ENCODE peak calls at places on chromosomes 3 and 15, in five cellular contexts. H, F, I, X and P are unnamed samples. For H3K4me1, the result is how much of the 10 kb centered on the place peaks cover.

GRCh38 chr15:57596978-57597377 is 5.3 kb downstream of the MYZAP start:
- DNase-seq in X (no peak), I (no peak), F (no peak), H (no peak), P (no peak)

GRCh38 chr3:198071602-198072285 is 111.7 kb downstream of the LMLN start:
- DNase-seq in F (no peak), I (no peak), X (no peak), H (peak), P (no peak)

GRCh38 chr15:98120561-98120960 is 160.1 kb downstream of the ARRDC4 start:
- DNase-seq in I (no peak), F (no peak), X (no peak), H (no peak), P (no peak)

GRCh38 chr3:158742861-158743260 is 10.6 kb upstream of the RARRES1 start:
- DNase-seq in F (no peak), I (no peak), X (no peak), H (no peak), P (no peak)

GRCh38 chr3:16723994-16724393 is 118.8 kb upstream of the DAZL start:
- DNase-seq in X (no peak), H (peak), I (peak), F (no peak), P (no peak)

GRCh38 chr15:100831466-100831865 is 48.2 kb upstream of the ALDH1A3 start:
- DNase-seq in X (no peak), I (no peak), F (no peak), H (no peak), P (no peak)

GRCh38 chr15:54035616-54036015 is 57.4 kb downstream of the UNC13C start:
- DNase-seq in X (no peak), H (no peak), F (no peak), I (no peak), P (no peak)

GRCh38 chr3:152385761-152386160 is 117.0 kb downstream of the MBNL1 start:
- DNase-seq in F (no peak), I (no peak), X (no peak), H (peak), P (no peak)

GRCh38 chr15:73897441-73898261 is 24.3 kb downstream of the TBC1D21 start:
- DNase-seq in I (peak), F (no peak), H (peak), X (peak), P (peak)

GRCh38 chr3:33364531-33365128 is 75.6 kb downstream of the UBP1 start:
- DNase-seq in I (no peak), H (no peak), X (no peak), F (no peak), P (no peak)

GRCh38 chr3:33363113-33363800 is 76.9 kb downstream of the UBP1 start:
- DNase-seq in H (no peak), X (no peak), F (no peak), I (no peak), P (no peak)

GRCh38 chr3:33358172-33358781 is 81.0 kb downstream of the FBXL2 start:
- DNase-seq in F (no peak), H (no peak), I (no peak), X (no peak), P (no peak)

GRCh38 chr3:33364060-33364459 is 76.1 kb downstream of the UBP1 start:
- DNase-seq in I (peak), X (no peak), F (no peak), H (no peak), P (no peak)

GRCh38 chr3:33360136-33360825 is 79.9 kb downstream of the UBP1 start:
- DNase-seq in H (peak), X (no peak), F (no peak), I (no peak), P (no peak)
- H3K4me3 ChIP-seq in H (peak), X (no peak), F (no peak), I (no peak), P (no peak)

GRCh38 chr3:113051827-113052226 is 61.0 kb downstream of the GTPBP8 start:
- DNase-seq in X (no peak), F (no peak), H (no peak), I (no peak), P (no peak)

GRCh38 chr3:113051222-113051804 is 60.5 kb downstream of the GTPBP8 start:
- DNase-seq in F (peak), X (peak), H (peak), I (peak), P (peak)

GRCh38 chr3:113054552-113054951 is 63.8 kb downstream of the GTPBP8 start:
- DNase-seq in F (peak), I (no peak), H (peak), X (no peak), P (no peak)

GRCh38 chr3:113055201-113055600 is 64.4 kb downstream of the GTPBP8 start:
- DNase-seq in X (no peak), I (no peak), H (no peak), F (no peak), P (no peak)

DNA sequence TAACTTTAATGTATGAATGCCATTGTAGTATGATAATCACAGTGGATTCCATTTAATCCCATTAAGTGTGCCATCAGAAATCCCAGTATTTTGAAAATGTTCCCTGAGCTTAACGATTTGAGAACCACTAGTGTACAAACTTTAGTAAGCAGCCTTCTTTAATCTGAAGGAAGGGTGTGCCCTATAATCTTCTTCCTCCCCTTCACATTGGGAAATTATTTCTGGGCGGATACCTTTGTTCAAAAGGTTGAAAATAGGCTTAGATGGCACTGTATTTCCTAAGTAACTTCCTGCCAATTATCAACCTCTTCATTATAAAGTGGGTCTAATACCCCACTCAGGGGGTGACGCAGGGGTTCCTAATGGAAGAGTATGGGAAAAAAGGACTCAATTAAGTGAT is 62.4 kb downstream of the GTPBP8 start:
- DNase-seq in H (no peak), F (no peak), X (no peak), I (no peak), P (no peak)
- H3K4me1 ChIP-seq in H (under half), F (under half), X (under half), I (under half), P (under half)

GRCh38 chr3:112304611-112305010 is 10.6 kb upstream of the SLC9C1 start:
- DNase-seq in F (no peak), X (no peak), H (no peak), I (no peak), P (no peak)
- H3K4me3 ChIP-seq in F (no peak), X (no peak), H (no peak), I (no peak), P (no peak)

DNA sequence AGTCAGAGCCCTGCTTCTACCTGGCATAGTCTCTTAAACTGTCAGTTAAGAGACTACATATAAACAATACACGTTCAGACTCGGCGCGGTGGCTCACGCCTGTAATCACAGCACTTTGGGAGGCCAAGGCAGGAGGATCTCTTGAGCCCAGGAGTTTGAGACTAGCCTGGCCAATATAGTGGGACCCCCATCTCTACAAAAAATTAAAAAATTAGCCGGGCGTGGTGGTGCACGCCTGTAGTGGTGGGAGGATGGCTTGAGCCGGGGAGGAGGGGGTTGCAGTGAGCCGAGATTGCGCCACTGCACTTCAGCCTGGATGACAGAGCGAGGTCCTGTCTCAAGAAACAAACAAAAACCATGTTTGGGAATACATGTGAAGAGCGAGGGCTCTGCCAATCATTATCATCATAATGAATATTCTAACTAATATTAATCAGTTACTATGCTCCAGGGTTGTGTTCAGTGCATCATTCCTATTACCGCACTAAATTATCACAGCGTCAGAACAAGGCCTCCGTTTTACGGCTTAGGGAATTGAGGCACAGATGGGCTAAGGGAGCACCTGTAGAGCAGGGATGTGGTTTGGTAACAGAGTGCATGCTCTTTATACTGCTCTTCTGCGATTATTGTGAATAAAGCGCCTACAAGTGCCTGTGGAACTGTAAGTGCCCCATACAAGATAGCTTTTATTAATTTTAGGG is 844 bp upstream of the UQCC5 start:
- DNase-seq in H (no peak), X (no peak), F (no peak), I (peak), P (peak)
- H3K4me1 ChIP-seq in H (under half), X (half or more), F (under half), I (under half), P (under half)

DNA sequence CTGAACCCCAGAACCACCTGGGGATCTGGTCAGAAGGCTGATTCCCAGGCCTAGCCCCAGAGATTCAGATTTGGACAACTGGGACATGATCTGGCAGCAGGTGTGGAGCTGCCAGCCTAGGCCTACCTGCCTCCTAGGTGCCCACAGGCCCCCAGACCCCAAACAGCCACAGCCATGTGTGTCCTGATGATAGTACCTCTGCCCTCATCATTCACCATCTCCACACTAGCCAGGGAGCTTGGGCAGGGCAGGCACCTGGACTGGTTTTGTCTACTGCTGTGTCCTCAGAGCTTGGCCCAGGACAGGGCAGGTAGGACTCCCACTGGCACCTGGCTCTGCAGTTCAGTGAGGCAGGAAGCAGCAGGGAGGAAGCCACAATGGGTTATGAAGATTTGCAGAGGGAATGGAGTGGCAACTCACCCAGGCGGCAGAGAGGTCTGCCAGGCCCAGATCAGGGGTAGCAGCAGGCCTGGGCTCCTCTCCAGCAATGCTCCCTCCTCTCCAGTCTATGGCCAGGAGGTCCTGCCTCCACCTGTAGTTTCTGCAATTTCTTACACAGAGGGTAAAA is 34.8 kb downstream of the HMCES start:
- DNase-seq in F (no peak), H (no peak), X (no peak), I (peak), P (no peak)
- H3K4me3 ChIP-seq in F (no peak), H (no peak), X (peak), I (no peak), P (peak)

DNA sequence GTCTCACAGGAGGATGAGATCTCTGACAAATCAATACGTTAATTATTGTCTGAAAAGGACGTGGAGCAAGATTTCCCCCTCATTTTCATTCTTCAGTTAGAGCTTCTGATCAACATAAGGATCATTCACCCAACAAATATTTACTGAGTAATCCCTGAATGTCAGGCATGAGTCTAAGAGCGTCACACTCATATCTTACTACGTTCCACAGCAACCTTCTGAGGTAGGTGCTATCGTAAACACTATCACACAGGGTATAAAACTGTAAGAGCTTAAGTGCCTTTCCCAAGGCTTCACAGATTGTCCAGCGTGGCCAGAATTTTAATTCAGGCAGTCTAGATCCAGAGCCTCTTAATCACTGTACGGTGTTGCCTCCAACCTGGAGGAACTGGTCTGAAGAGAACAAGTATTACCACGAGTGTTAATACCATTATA is 10.6 kb upstream of the TM4SF1 start:
- DNase-seq in I (no peak), X (no peak), F (no peak), H (peak), P (no peak)
- H3K4me1 ChIP-seq in I (under half), X (under half), F (under half), H (half or more), P (under half)

GRCh38 chr3:24829011-24829581 is 334.4 kb upstream of the THRB start:
- DNase-seq in X (peak), H (peak), I (no peak), F (peak), P (peak)
- H3K4me3 ChIP-seq in X (peak), H (peak), I (no peak), F (no peak), P (peak)

DNA sequence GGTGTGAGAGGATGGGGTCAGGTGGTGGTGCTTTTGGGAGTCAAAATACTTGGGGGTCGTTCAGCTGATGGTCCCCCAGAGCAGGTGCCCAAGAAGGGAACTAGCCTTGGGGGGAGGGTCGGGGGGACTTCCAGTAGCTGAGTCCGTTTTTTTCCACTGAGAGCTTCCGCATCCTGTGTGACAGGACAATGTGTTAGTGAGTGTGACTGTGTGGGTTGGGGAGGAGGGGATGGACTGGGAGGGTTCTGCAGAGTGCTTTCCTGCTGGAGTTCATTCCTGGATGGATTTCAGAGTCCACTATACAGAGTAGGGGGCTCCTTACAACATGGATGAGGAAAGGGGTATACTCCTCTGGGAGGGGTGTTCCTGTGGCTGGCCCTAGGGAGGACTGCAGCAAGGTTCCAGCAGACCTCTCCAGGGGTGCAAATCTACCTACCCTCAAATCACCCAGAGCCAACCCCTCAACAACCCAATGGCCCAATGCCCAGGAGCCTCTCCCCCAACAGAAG is 601 bp upstream of the HYAL2 start:
- DNase-seq in H (no peak), X (no peak), F (no peak), I (no peak), P (peak)
- H3K4me1 ChIP-seq in H (under half), X (half or more), F (under half), I (half or more), P (half or more)